ENCODE peak calls at places on chromosomes 16 and 17, in four cellular contexts. T, V, D and W are unnamed samples. For H3K9me3, the result is how much of the 10 kb centered on the place peaks cover.

GRCh38 chr17:78272181-78272913 is 40.9 kb downstream of the TMEM235 start:
- DNase-seq in T (peak), V (peak), D (peak), W (no peak)

GRCh38 chr17:676965-677364 is 37.7 kb downstream of the VPS53 start:
- DNase-seq in T (no peak), V (no peak), D (no peak), W (no peak)

GRCh38 chr16:86074651-86075487 is 175.9 kb downstream of the IRF8 start:
- DNase-seq in T (no peak), V (no peak), D (no peak), W (no peak)

GRCh38 chr17:49472527-49472926 is 22.6 kb upstream of the NGFR start:
- DNase-seq in T (no peak), V (no peak), D (no peak), W (no peak)

GRCh38 chr16:5490499-5490898 is 392.9 kb upstream of the EEF2KMT start:
- DNase-seq in T (no peak), V (no peak), D (no peak), W (no peak)

GRCh38 chr17:28747046-28747691 is 3.4 kb downstream of the TRAF4 start:
- DNase-seq in T (no peak), V (no peak), D (no peak), W (no peak)

GRCh38 chr16:89315791-89316581 is 98.5 kb downstream of the ZNF778 start:
- DNase-seq in T (no peak), V (peak), D (peak), W (peak)

GRCh38 chr17:73758245-73758644 is 114.0 kb upstream of the SDK2 start:
- DNase-seq in T (no peak), V (no peak), D (no peak), W (no peak)

GRCh38 chr17:2777242-2777867 is 18.9 kb upstream of the RAP1GAP2 start:
- DNase-seq in T (no peak), V (no peak), D (no peak), W (no peak)

GRCh38 chr16:57061084-57061905 is 31.1 kb upstream of the CPNE2 start:
- DNase-seq in T (peak), V (no peak), D (no peak), W (no peak)

GRCh38 chr17:72976971-72977767 is 115.3 kb downstream of the SLC39A11 start:
- DNase-seq in T (peak), V (no peak), D (no peak), W (no peak)

GRCh38 chr17:35486920-35487727 is 38.6 kb upstream of the SLFN13 start:
- DNase-seq in T (peak), V (peak), D (peak), W (peak)

GRCh38 chr17:47987240-47987835 is 16.4 kb downstream of the CDK5RAP3 start:
- DNase-seq in T (peak), V (no peak), D (no peak), W (no peak)

DNA sequence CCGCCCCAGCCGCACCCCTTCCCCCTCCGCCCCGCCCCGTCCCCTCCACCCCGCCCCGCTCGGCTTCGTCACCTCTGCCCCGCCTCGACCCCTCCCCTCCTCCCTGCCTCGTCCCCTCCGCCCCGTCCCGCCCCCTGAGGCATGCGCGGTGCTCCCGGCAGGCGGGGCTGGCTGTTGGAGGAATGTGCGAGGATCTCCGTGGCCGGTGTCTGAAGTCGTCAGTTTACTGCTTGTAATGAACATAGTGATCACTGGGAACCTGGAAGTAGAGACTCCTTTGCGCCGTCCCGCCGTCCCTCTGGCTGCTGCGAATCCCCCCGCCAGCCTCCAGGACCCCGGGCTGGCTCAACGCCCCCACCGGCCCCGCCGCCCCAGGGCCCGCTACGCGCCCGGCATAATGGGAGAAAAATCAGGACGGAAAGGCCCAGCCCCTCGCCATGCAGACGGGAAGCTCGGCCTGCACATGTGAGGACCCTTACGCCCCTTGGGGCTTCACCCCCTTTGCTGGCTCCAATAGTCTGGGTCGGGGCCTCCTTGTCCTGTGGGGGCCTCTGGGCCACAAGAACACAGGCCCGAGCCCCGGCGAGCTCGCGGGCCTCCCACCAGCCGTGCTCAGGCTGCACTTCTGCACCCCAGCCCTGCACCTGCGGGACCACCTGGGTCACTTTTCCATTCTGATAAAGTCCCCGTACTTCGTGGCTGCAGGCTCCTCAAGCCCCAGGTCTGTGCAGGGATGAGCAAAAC is 743.1 kb downstream of the KCNJ18 start:
- DNase-seq in T (no peak), V (no peak), D (no peak), W (no peak)
- H3K9me3 ChIP-seq in T (under half), V (under half), D (under half), W (under half)

DNA sequence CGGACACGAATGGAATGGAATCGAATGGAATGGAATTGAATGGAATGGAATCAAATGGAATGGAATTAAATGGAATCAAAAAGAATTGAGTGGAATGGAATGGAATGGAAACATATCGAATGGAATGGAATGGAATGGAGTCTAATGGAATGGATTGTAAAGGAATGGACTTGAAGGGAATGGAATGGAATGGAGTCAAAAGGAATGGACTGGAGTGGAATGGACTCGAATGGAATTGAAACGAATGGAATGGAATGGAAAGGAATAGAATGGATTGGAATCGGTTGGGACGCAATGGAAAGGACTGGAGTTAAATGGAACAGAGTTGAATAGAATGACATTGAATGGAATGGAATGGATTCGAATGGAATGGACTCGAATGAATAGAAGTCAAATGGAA is 486.9 kb upstream of the WSB1 start:
- DNase-seq in T (no peak), V (no peak), D (no peak), W (no peak)
- H3K9me3 ChIP-seq in T (under half), V (half or more), D (under half), W (under half)

DNA sequence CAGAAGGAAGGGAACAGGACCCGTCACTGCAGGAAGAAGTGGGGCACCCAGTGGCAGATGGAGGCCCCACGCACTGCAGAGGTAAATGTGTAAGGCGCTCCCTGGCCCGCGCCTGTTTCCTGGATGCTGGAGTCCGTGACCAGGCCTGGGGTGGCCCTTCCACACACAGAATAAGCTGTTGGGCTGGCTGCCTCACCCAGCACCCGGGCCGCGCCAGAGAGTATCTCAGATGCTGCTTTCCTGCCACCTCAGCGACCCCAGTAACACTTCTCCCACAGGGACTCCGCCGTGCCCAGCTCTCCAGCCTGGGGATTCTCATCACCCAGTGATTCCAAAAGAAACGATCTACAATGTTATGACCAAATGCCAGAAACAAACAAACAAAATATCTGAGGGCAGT is 1993.1 kb downstream of the TP53TG3F start:
- DNase-seq in T (no peak), V (no peak), D (no peak), W (no peak)
- H3K9me3 ChIP-seq in T (under half), V (under half), D (under half), W (under half)

DNA sequence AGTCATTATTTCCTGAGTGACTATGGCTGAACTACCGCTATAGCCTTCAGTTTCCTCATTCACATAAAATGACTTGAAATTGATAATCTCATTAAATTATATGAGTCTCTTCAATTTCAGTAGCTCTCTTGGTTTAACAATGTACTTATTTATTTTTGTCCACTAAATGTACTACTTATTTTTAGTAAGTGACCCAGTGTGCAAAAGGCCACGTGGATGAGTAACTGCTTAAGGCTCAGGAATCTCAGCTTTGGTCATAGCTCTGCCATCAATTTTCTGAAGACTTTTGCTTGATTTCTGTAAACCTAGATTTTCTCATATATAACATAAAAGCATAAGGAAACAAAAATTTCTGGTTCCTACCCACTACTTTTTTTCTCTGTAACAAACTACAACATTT is 1132.9 kb upstream of the CDH8 start:
- DNase-seq in T (no peak), V (no peak), D (no peak), W (no peak)
- H3K9me3 ChIP-seq in T (under half), V (under half), D (under half), W (under half)

GRCh38 chr17:11557727-11558452 is 40.4 kb upstream of the DNAH9 start:
- DNase-seq in T (no peak), V (no peak), D (no peak), W (no peak)
- H3K9me3 ChIP-seq in T (under half), V (under half), D (under half), W (under half)

GRCh38 chr16:35797811-35798210 is 2338.4 kb downstream of the TP53TG3F start:
- DNase-seq in T (no peak), V (no peak), D (no peak), W (no peak)
- H3K9me3 ChIP-seq in T (under half), V (under half), D (under half), W (under half)

DNA sequence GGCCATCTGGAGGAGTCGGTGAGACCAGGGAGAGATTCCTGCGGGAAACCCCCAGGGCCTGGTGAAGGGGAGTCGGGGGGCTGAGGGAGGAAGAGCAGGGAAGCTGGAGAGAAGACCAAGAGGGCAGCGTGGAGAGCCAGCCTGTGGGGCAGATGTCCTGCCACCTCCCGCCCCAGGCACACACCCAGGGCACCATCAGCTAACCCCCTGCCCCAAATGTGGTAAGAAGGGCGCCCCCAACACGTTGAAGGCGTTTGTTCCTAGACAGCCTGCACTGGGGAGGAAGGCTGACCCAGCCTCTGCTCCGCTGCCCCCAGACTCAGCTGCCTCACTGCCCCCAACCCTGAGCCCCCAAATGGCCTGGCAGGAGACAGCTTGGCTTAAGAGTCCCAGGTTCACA is 1.3 kb downstream of the BAIAP3 start:
- DNase-seq in T (no peak), V (no peak), D (no peak), W (no peak)
- H3K9me3 ChIP-seq in T (under half), V (under half), D (under half), W (under half)

GRCh38 chr16:60151987-60152386 is 1417.9 kb upstream of the GOT2 start:
- DNase-seq in T (no peak), V (no peak), D (no peak), W (no peak)
- H3K9me3 ChIP-seq in T (under half), V (under half), D (under half), W (under half)